ENCODE peak calls at places on chromosomes 5 and 9, in five cellular contexts. A is A549, X is GM12878, N is K562, H is H1. G is an unnamed sample.

GRCh38 chr9:72579190-72579589 is 57.8 kb downstream of the TMC1 start:
- DNase-seq in H (no peak), N (peak), X (no peak), A (peak), G (no peak)

GRCh38 chr5:88269222-88269771 is 652 bp upstream of the TMEM161B start:
- DNase-seq in A (peak), H (no peak), X (peak), N (peak), G (peak)

GRCh38 chr9:69573666-69574456 is 98.3 kb downstream of the APBA1 start:
- DNase-seq in A (no peak), X (no peak), H (no peak), N (no peak), G (no peak)

GRCh38 chr5:26649000-26649399 is 389.4 kb downstream of the CDH9 start:
- DNase-seq in A (no peak), N (no peak), X (no peak), H (no peak), G (no peak)

GRCh38 chr5:42994285-42995151 is 45.6 kb downstream of the ANXA2R start:
- DNase-seq in X (no peak), N (peak), H (peak), A (peak), G (peak)

GRCh38 chr9:83620841-83621636 is 1.9 kb upstream of the IDNK start:
- DNase-seq in N (no peak), A (peak), H (peak), X (no peak), G (peak)

GRCh38 chr9:14846871-14847311 is 63.3 kb downstream of the FREM1 start:
- DNase-seq in H (peak), X (no peak), A (peak), N (peak), G (peak)

GRCh38 chr5:28499764-28500290 is 1461.4 kb upstream of the CDH9 start:
- DNase-seq in H (no peak), N (no peak), A (no peak), X (no peak), G (no peak)

GRCh38 chr9:16257604-16258003 is 612.9 kb downstream of the BNC2 start:
- DNase-seq in N (no peak), H (no peak), A (no peak), X (no peak), G (no peak)

GRCh38 chr5:173671121-173671949 is 54.9 kb upstream of the BOD1 start:
- DNase-seq in N (no peak), A (no peak), H (no peak), X (no peak), G (peak)

GRCh38 chr5:84430863-84431663 is 46.4 kb upstream of the EDIL3 start:
- DNase-seq in A (no peak), N (no peak), X (no peak), H (no peak), G (no peak)

GRCh38 chr9:73050887-73051550 is 98.2 kb upstream of the ALDH1A1 start:
- DNase-seq in A (peak), N (no peak), H (no peak), X (no peak), G (peak)

GRCh38 chr5:140223567-140223966 is 48.6 kb downstream of the CYSTM1 start:
- DNase-seq in N (no peak), A (no peak), H (no peak), X (no peak), G (peak)

GRCh38 chr9:121598167-121599000 is 53.0 kb upstream of the DAB2IP start:
- DNase-seq in X (no peak), H (peak), A (no peak), N (no peak), G (no peak)

GRCh38 chr5:135428586-135428985 is 18.6 kb downstream of the DCANP1 start:
- DNase-seq in X (no peak), A (no peak), H (no peak), N (no peak), G (no peak)

GRCh38 chr9:111300140-111300735 is 29.8 kb downstream of the OR2K2 start:
- DNase-seq in H (no peak), A (no peak), N (peak), X (no peak), G (no peak)

GRCh38 chr5:169828385-169828784 is 151.9 kb downstream of the INSYN2B start:
- DNase-seq in H (no peak), N (no peak), X (no peak), A (no peak), G (no peak)

GRCh38 chr9:112945620-112946208 is 55.0 kb upstream of the SLC46A2 start:
- DNase-seq in A (peak), N (peak), H (peak), X (no peak), G (peak)

GRCh38 chr5:177389368-177390169 is 5.3 kb downstream of the SLC34A1 start:
- DNase-seq in X (peak), H (no peak), N (no peak), A (no peak), G (peak)

GRCh38 chr5:143968071-143968878 is 156.3 kb downstream of the HMHB1 start:
- DNase-seq in X (peak), H (no peak), N (no peak), A (peak), G (peak)

GRCh38 chr5:9192286-9192685 is 353.6 kb downstream of the SEMA5A start:
- DNase-seq in A (no peak), N (no peak), X (no peak), H (no peak), G (no peak)

GRCh38 chr9:124222918-124223720 is 34.6 kb upstream of the NEK6 start:
- DNase-seq in H (no peak), A (no peak), X (no peak), N (no peak), G (peak)

GRCh38 chr9:36298566-36298965 is 40.3 kb upstream of the GNE start:
- DNase-seq in H (no peak), A (no peak), X (no peak), N (no peak), G (no peak)

GRCh38 chr5:124783285-124783684 is 36.8 kb upstream of the ZNF608 start:
- DNase-seq in N (no peak), H (no peak), X (no peak), A (no peak), G (no peak)

GRCh38 chr9:28598396-28598795 is 1025.1 kb upstream of the C9orf72 start:
- DNase-seq in A (no peak), N (no peak), H (no peak), X (no peak), G (no peak)

GRCh38 chr5:136053336-136054121 is 24.7 kb downstream of the TGFBI start:
- DNase-seq in A (peak), X (no peak), H (no peak), N (peak), G (peak)

GRCh38 chr9:115850548-115851304 is 302.9 kb upstream of the PAPPA start:
- DNase-seq in N (no peak), A (no peak), X (no peak), H (no peak), G (no peak)

GRCh38 chr9:109769250-109769649 is 10.7 kb upstream of the PALM2AKAP2 start:
- DNase-seq in N (no peak), H (no peak), X (no peak), A (no peak), G (no peak)

GRCh38 chr5:59039296-59040006 is 456.6 kb downstream of the RAB3C start:
- DNase-seq in A (no peak), N (no peak), H (peak), X (no peak), G (no peak)

GRCh38 chr5:130164966-130165365 is 260.7 kb downstream of the CHSY3 start:
- DNase-seq in N (no peak), H (no peak), X (no peak), A (no peak), G (no peak)

GRCh38 chr9:94554078-94554438 is 825 bp upstream of the PCAT7 start:
- DNase-seq in X (no peak), H (no peak), N (peak), A (no peak), G (no peak)

GRCh38 chr9:120708526-120709224 is 5.6 kb downstream of the MEGF9 start:
- DNase-seq in H (no peak), N (no peak), X (no peak), A (no peak), G (no peak)

GRCh38 chr5:72667708-72668107 is 148.8 kb upstream of the TNPO1 start:
- DNase-seq in N (no peak), A (no peak), X (no peak), H (no peak), G (no peak)

DNA sequence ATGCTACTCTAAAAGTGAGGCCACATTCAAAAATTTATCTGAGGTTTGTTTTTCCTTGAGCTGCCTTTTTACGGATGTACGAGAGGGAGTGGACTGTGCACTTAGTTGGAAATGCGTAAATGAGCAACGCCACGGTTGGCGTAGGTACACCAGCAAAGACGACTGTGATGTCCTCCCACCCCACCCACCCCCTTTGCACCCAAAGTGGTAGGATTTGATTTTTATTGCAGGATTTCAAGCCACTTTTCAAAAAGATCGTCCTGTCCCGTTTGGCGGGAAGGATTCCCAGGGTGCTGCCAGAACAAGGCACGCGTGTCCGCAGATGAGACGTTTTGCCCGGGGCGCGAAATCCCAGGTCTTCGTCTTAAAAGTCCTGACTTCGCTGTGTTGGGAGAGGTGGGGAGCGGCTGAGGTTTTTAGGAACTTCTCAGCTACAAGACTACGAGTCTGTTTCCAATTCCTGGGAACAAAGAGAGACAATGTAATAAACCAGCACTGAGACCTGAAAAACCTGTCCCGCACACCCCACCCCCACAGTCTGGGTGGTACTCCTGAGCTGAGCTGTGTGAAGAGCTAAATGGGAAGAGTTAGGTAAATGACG is 1.0 kb upstream of the TLE1 start:
- DNase-seq in X (no peak), H (no peak), A (peak), N (no peak), G (no peak)
- TF ChIP-seq KDM1A in X (no peak), H (no peak), A (no peak), N (no peak), G (no peak)

GRCh38 chr9:22440841-22441240 is 5.8 kb upstream of the DMRTA1 start:
- DNase-seq in A (no peak), X (no peak), N (no peak), H (no peak), G (no peak)

GRCh38 chr9:22452415-22453010 is 5.9 kb downstream of the DMRTA1 start:
- DNase-seq in N (no peak), H (no peak), A (peak), X (no peak), G (peak)

GRCh38 chr9:22446950-22447606 is 454 bp downstream of the DMRTA1 start:
- DNase-seq in N (no peak), A (peak), X (no peak), H (peak), G (no peak)

GRCh38 chr9:22447607-22448305 is 1.1 kb downstream of the DMRTA1 start:
- DNase-seq in H (no peak), A (no peak), X (no peak), N (no peak), G (no peak)

DNA sequence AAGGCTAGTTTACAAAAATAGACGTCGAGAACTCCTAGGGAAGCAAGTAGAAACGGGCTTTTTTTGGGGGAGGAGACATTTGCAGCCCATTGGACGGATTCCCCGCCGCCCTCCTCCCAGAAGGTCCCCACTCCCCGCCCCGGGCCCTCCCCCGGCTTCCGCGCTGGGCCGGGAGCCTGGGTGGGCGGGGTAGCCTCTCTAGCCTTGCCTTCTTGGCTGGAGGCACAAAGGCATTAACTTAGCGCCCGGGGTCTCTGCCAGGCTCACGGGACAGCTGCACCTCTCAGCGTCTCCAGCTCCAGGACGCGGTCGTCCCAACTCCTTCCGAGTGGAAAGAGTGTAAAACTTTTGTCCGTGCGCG is at the start of gene DMRTA1:
- DNase-seq in X (no peak), A (peak), H (no peak), N (no peak), G (no peak)
- TF ChIP-seq KDM1A in X (no peak), A (no peak), H (no peak), N (no peak), G (no peak)

DNA sequence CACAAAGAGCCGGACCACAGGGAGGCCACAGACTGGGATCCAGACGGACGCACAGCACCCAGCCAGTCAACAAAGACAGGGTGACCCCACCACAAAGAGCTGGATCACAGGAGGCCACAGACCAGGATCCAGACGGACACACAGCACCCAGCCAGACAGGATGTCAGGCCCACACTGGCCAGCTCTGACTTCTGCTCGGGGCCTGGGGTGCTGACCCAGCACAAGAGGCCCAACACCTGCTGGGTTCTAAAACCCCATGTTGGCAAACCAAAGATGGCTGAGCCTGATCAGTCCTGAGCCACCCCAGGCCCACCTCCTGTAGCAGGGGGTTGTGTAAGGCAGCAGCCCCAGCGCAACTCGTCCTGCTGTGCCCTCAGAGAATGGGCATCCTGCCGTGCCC is 5.2 kb upstream of the DPH7 start:
- DNase-seq in N (no peak), X (no peak), A (no peak), H (no peak), G (no peak)
- TF ChIP-seq KDM1A in N (no peak), X (no peak), A (no peak), H (no peak), G (no peak)

GRCh38 chr9:131731237-131731995 is 8.5 kb downstream of the RAPGEF1 start:
- DNase-seq in H (no peak), A (no peak), X (no peak), N (no peak), G (peak)

GRCh38 chr9:131727795-131728545 is 11.9 kb downstream of the RAPGEF1 start:
- DNase-seq in X (peak), N (no peak), H (no peak), A (no peak), G (no peak)

GRCh38 chr9:131728546-131728910 is 11.3 kb downstream of the RAPGEF1 start:
- DNase-seq in X (no peak), H (no peak), N (no peak), A (no peak), G (no peak)

GRCh38 chr9:131727184-131727785 is 12.6 kb downstream of the RAPGEF1 start:
- DNase-seq in A (no peak), X (no peak), N (no peak), H (no peak), G (no peak)

DNA sequence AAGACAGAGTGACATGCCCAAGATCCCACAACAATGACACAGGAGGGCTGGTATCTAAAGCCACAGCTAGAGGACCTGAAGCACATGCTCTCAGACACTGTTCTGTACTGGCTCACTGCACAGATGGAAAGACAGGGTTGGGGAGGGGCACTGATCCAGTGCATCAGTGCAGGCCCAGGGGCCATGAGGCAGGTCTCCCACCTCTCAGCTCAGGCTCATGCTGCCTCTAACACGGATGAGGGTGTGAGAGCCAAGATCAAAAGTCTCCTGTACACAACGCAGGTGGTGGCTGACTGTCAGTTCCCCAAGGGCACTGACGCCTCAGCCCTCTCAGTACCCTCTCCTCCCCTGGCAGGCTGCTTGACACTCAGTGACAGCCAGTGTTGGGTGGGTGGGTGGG is 10.9 kb downstream of the RAPGEF1 start:
- DNase-seq in H (no peak), X (no peak), N (no peak), A (no peak), G (no peak)
- TF ChIP-seq KDM1A in H (no peak), X (no peak), N (no peak), A (no peak), G (no peak)

GRCh38 chr9:88313364-88314220 is 74.7 kb upstream of the SPIN1 start:
- DNase-seq in X (no peak), A (no peak), N (no peak), H (peak), G (no peak)
- TF ChIP-seq KDM1A in X (no peak), A (no peak), N (no peak), H (no peak), G (no peak)

GRCh38 chr9:127769985-127770904 is 8.2 kb downstream of the SH2D3C start:
- DNase-seq in N (no peak), H (no peak), X (no peak), A (no peak), G (no peak)
- TF ChIP-seq KDM1A in N (no peak), H (no peak), X (no peak), A (no peak), G (no peak)

GRCh38 chr5:133409210-133409674 is 203.1 kb downstream of the FSTL4 start:
- DNase-seq in H (peak), X (no peak), A (no peak), N (no peak), G (no peak)

GRCh38 chr5:133406632-133407276 is 205.6 kb downstream of the FSTL4 start:
- DNase-seq in A (no peak), N (no peak), H (peak), X (no peak), G (no peak)

GRCh38 chr5:133410335-133410828 is 202.0 kb downstream of the FSTL4 start:
- DNase-seq in X (no peak), A (no peak), N (no peak), H (peak), G (no peak)

GRCh38 chr5:133407277-133407632 is 205.1 kb downstream of the FSTL4 start:
- DNase-seq in X (no peak), A (no peak), N (no peak), H (peak), G (no peak)

DNA sequence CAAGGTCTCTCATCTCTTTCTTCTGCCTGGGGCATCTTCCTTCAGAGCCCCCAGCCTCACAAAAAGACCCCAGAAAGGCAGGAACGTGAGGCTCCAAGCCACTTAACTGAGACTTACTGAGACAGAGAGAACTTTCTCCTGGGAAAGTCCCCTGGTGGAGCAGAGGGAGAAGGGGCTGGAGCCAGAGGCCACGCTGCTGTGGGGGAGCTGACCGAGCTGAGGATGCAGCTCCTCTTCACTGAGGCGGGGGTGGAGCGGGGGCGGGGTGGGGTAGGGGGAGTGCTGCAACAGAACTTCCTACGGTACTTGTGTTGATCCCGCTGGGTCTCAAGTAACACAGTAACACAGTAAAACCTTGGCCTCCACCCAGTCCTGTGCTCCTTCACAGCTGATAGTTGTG is 204.0 kb downstream of the FSTL4 start:
- DNase-seq in H (peak), N (no peak), X (no peak), A (no peak), G (no peak)
- TF ChIP-seq KDM1A in H (no peak), N (no peak), X (no peak), A (no peak), G (no peak)